ENCODE peak calls at places on chromosomes 7 and 10, in nine cellular contexts. One of them, this sample, is unnamed.

GRCh38 chr7:909358-910329 is 33.3 kb downstream of the GET4 start:
- DNase-seq in SIG-M5: peak; percentile 13
- DNase-seq in stimulated activated CD4-positive, alpha-beta T cell treated with anti-CD3 and anti-CD28 coated beads, Interleukin-1b, Interleukin-23, amount 100 ng/mL, for 4 hours: no peak
- DNase-seq in NCI-H1092 treated with DMSO at 0.1 percent for 48 hours: no peak
- DNase-seq in HTR-8/SVneo: peak; percentile 72
- DNase-seq in activated gamma-delta T cell treated with Interleukin-2 at 50 U/mL for 16 hours: no peak
- DNase-seq in SK-N-SH: peak; percentile 82
- DNase-seq in activated T-cell treated with anti-CD3 and anti-CD28 coated beads, Interleukin-2, amount 50 U/mL, for 48 hours: peak; percentile 54
- DNase-seq in astrocyte: no peak
- DNase-seq in this sample: no peak

GRCh38 chr10:22810643-22811254 is 96.4 kb upstream of the PIP4K2A start:
- DNase-seq in SIG-M5: no peak
- DNase-seq in stimulated activated CD4-positive, alpha-beta T cell treated with anti-CD3 and anti-CD28 coated beads, Interleukin-1b, Interleukin-23, amount 100 ng/mL, for 4 hours: no peak
- DNase-seq in NCI-H1092 treated with DMSO at 0.1 percent for 48 hours: no peak
- DNase-seq in HTR-8/SVneo: no peak
- DNase-seq in activated gamma-delta T cell treated with Interleukin-2 at 50 U/mL for 16 hours: no peak
- DNase-seq in SK-N-SH: no peak
- DNase-seq in activated T-cell treated with anti-CD3 and anti-CD28 coated beads, Interleukin-2, amount 50 U/mL, for 48 hours: no peak
- DNase-seq in astrocyte: no peak
- DNase-seq in this sample: no peak

GRCh38 chr10:79070611-79071534 is 2.1 kb downstream of the ZMIZ1 start:
- DNase-seq in SIG-M5: no peak
- DNase-seq in stimulated activated CD4-positive, alpha-beta T cell treated with anti-CD3 and anti-CD28 coated beads, Interleukin-1b, Interleukin-23, amount 100 ng/mL, for 4 hours: peak; percentile 29
- DNase-seq in NCI-H1092 treated with DMSO at 0.1 percent for 48 hours: peak; percentile 49
- DNase-seq in HTR-8/SVneo: peak; percentile 72
- DNase-seq in activated gamma-delta T cell treated with Interleukin-2 at 50 U/mL for 16 hours: no peak
- DNase-seq in SK-N-SH: peak; percentile 80
- DNase-seq in activated T-cell treated with anti-CD3 and anti-CD28 coated beads, Interleukin-2, amount 50 U/mL, for 48 hours: peak; percentile 58
- DNase-seq in astrocyte: peak; percentile 64
- DNase-seq in this sample: peak; percentile 65

GRCh38 chr10:33653584-33654367 is 319.3 kb upstream of the NRP1 start:
- DNase-seq in SIG-M5: no peak
- DNase-seq in stimulated activated CD4-positive, alpha-beta T cell treated with anti-CD3 and anti-CD28 coated beads, Interleukin-1b, Interleukin-23, amount 100 ng/mL, for 4 hours: no peak
- DNase-seq in NCI-H1092 treated with DMSO at 0.1 percent for 48 hours: no peak
- DNase-seq in HTR-8/SVneo: no peak
- DNase-seq in activated gamma-delta T cell treated with Interleukin-2 at 50 U/mL for 16 hours: no peak
- DNase-seq in SK-N-SH: no peak
- DNase-seq in activated T-cell treated with anti-CD3 and anti-CD28 coated beads, Interleukin-2, amount 50 U/mL, for 48 hours: no peak
- DNase-seq in astrocyte: peak; percentile 94
- DNase-seq in this sample: no peak

GRCh38 chr10:19500959-19501358 is 315.3 kb upstream of the PLXDC2 start:
- DNase-seq in SIG-M5: no peak
- DNase-seq in stimulated activated CD4-positive, alpha-beta T cell treated with anti-CD3 and anti-CD28 coated beads, Interleukin-1b, Interleukin-23, amount 100 ng/mL, for 4 hours: no peak
- DNase-seq in NCI-H1092 treated with DMSO at 0.1 percent for 48 hours: no peak
- DNase-seq in HTR-8/SVneo: no peak
- DNase-seq in activated gamma-delta T cell treated with Interleukin-2 at 50 U/mL for 16 hours: no peak
- DNase-seq in SK-N-SH: no peak
- DNase-seq in activated T-cell treated with anti-CD3 and anti-CD28 coated beads, Interleukin-2, amount 50 U/mL, for 48 hours: no peak
- DNase-seq in astrocyte: no peak
- DNase-seq in this sample: no peak

GRCh38 chr7:125847055-125847454 is 917.4 kb upstream of the POT1 start:
- DNase-seq in SIG-M5: no peak
- DNase-seq in stimulated activated CD4-positive, alpha-beta T cell treated with anti-CD3 and anti-CD28 coated beads, Interleukin-1b, Interleukin-23, amount 100 ng/mL, for 4 hours: no peak
- DNase-seq in NCI-H1092 treated with DMSO at 0.1 percent for 48 hours: no peak
- DNase-seq in HTR-8/SVneo: no peak
- DNase-seq in activated gamma-delta T cell treated with Interleukin-2 at 50 U/mL for 16 hours: no peak
- DNase-seq in SK-N-SH: no peak
- DNase-seq in activated T-cell treated with anti-CD3 and anti-CD28 coated beads, Interleukin-2, amount 50 U/mL, for 48 hours: no peak
- DNase-seq in astrocyte: no peak
- DNase-seq in this sample: no peak

GRCh38 chr10:60524541-60524940 is 134.9 kb upstream of the ANK3 start:
- DNase-seq in SIG-M5: no peak
- DNase-seq in stimulated activated CD4-positive, alpha-beta T cell treated with anti-CD3 and anti-CD28 coated beads, Interleukin-1b, Interleukin-23, amount 100 ng/mL, for 4 hours: no peak
- DNase-seq in NCI-H1092 treated with DMSO at 0.1 percent for 48 hours: no peak
- DNase-seq in HTR-8/SVneo: no peak
- DNase-seq in activated gamma-delta T cell treated with Interleukin-2 at 50 U/mL for 16 hours: no peak
- DNase-seq in SK-N-SH: no peak
- DNase-seq in activated T-cell treated with anti-CD3 and anti-CD28 coated beads, Interleukin-2, amount 50 U/mL, for 48 hours: peak; percentile 43
- DNase-seq in astrocyte: peak; percentile 95
- DNase-seq in this sample: no peak

GRCh38 chr10:110446954-110447608 is 50.6 kb upstream of the DUSP5 start:
- DNase-seq in SIG-M5: no peak
- DNase-seq in stimulated activated CD4-positive, alpha-beta T cell treated with anti-CD3 and anti-CD28 coated beads, Interleukin-1b, Interleukin-23, amount 100 ng/mL, for 4 hours: no peak
- DNase-seq in NCI-H1092 treated with DMSO at 0.1 percent for 48 hours: no peak
- DNase-seq in HTR-8/SVneo: peak; percentile 20
- DNase-seq in activated gamma-delta T cell treated with Interleukin-2 at 50 U/mL for 16 hours: no peak
- DNase-seq in SK-N-SH: no peak
- DNase-seq in activated T-cell treated with anti-CD3 and anti-CD28 coated beads, Interleukin-2, amount 50 U/mL, for 48 hours: peak; percentile 12
- DNase-seq in astrocyte: peak; percentile 94
- DNase-seq in this sample: no peak

GRCh38 chr7:4882169-4882741 is 1.3 kb downstream of the RADIL start:
- DNase-seq in SIG-M5: no peak
- DNase-seq in stimulated activated CD4-positive, alpha-beta T cell treated with anti-CD3 and anti-CD28 coated beads, Interleukin-1b, Interleukin-23, amount 100 ng/mL, for 4 hours: no peak
- DNase-seq in NCI-H1092 treated with DMSO at 0.1 percent for 48 hours: no peak
- DNase-seq in HTR-8/SVneo: no peak
- DNase-seq in activated gamma-delta T cell treated with Interleukin-2 at 50 U/mL for 16 hours: no peak
- DNase-seq in SK-N-SH: peak; percentile 88
- DNase-seq in activated T-cell treated with anti-CD3 and anti-CD28 coated beads, Interleukin-2, amount 50 U/mL, for 48 hours: no peak
- DNase-seq in astrocyte: peak; percentile 41
- DNase-seq in this sample: peak; percentile 30

GRCh38 chr7:1599571-1600395 is 30.0 kb upstream of the PSMG3 start:
- DNase-seq in SIG-M5: no peak
- DNase-seq in stimulated activated CD4-positive, alpha-beta T cell treated with anti-CD3 and anti-CD28 coated beads, Interleukin-1b, Interleukin-23, amount 100 ng/mL, for 4 hours: no peak
- DNase-seq in NCI-H1092 treated with DMSO at 0.1 percent for 48 hours: no peak
- DNase-seq in HTR-8/SVneo: no peak
- DNase-seq in activated gamma-delta T cell treated with Interleukin-2 at 50 U/mL for 16 hours: no peak
- DNase-seq in SK-N-SH: peak; percentile 62
- DNase-seq in activated T-cell treated with anti-CD3 and anti-CD28 coated beads, Interleukin-2, amount 50 U/mL, for 48 hours: no peak
- DNase-seq in astrocyte: no peak
- DNase-seq in this sample: no peak

GRCh38 chr7:106166651-106167342 is 54.7 kb upstream of the SYPL1 start:
- DNase-seq in SIG-M5: no peak
- DNase-seq in stimulated activated CD4-positive, alpha-beta T cell treated with anti-CD3 and anti-CD28 coated beads, Interleukin-1b, Interleukin-23, amount 100 ng/mL, for 4 hours: no peak
- DNase-seq in NCI-H1092 treated with DMSO at 0.1 percent for 48 hours: peak; percentile 75
- DNase-seq in HTR-8/SVneo: peak; percentile 47
- DNase-seq in activated gamma-delta T cell treated with Interleukin-2 at 50 U/mL for 16 hours: peak; percentile 20
- DNase-seq in SK-N-SH: peak; percentile 73
- DNase-seq in activated T-cell treated with anti-CD3 and anti-CD28 coated beads, Interleukin-2, amount 50 U/mL, for 48 hours: no peak
- DNase-seq in astrocyte: peak; percentile 63
- DNase-seq in this sample: no peak

GRCh38 chr7:22361795-22362194 is 4.8 kb upstream of the RAPGEF5 start:
- DNase-seq in SIG-M5: no peak
- DNase-seq in stimulated activated CD4-positive, alpha-beta T cell treated with anti-CD3 and anti-CD28 coated beads, Interleukin-1b, Interleukin-23, amount 100 ng/mL, for 4 hours: no peak
- DNase-seq in NCI-H1092 treated with DMSO at 0.1 percent for 48 hours: peak; percentile 93
- DNase-seq in HTR-8/SVneo: no peak
- DNase-seq in activated gamma-delta T cell treated with Interleukin-2 at 50 U/mL for 16 hours: no peak
- DNase-seq in SK-N-SH: no peak
- DNase-seq in activated T-cell treated with anti-CD3 and anti-CD28 coated beads, Interleukin-2, amount 50 U/mL, for 48 hours: no peak
- DNase-seq in astrocyte: no peak
- DNase-seq in this sample: no peak

GRCh38 chr7:107972075-107972482 is 30.9 kb downstream of the LAMB1 start:
- DNase-seq in SIG-M5: no peak
- DNase-seq in stimulated activated CD4-positive, alpha-beta T cell treated with anti-CD3 and anti-CD28 coated beads, Interleukin-1b, Interleukin-23, amount 100 ng/mL, for 4 hours: no peak
- DNase-seq in NCI-H1092 treated with DMSO at 0.1 percent for 48 hours: no peak
- DNase-seq in HTR-8/SVneo: no peak
- DNase-seq in activated gamma-delta T cell treated with Interleukin-2 at 50 U/mL for 16 hours: no peak
- DNase-seq in SK-N-SH: peak; percentile 50
- DNase-seq in activated T-cell treated with anti-CD3 and anti-CD28 coated beads, Interleukin-2, amount 50 U/mL, for 48 hours: no peak
- DNase-seq in astrocyte: peak; percentile 64
- DNase-seq in this sample: no peak

GRCh38 chr10:76324283-76324682 is 892.9 kb downstream of the LRMDA start:
- DNase-seq in SIG-M5: no peak
- DNase-seq in stimulated activated CD4-positive, alpha-beta T cell treated with anti-CD3 and anti-CD28 coated beads, Interleukin-1b, Interleukin-23, amount 100 ng/mL, for 4 hours: no peak
- DNase-seq in NCI-H1092 treated with DMSO at 0.1 percent for 48 hours: peak; percentile 75
- DNase-seq in HTR-8/SVneo: no peak
- DNase-seq in activated gamma-delta T cell treated with Interleukin-2 at 50 U/mL for 16 hours: no peak
- DNase-seq in SK-N-SH: no peak
- DNase-seq in activated T-cell treated with anti-CD3 and anti-CD28 coated beads, Interleukin-2, amount 50 U/mL, for 48 hours: no peak
- DNase-seq in astrocyte: no peak
- DNase-seq in this sample: no peak

GRCh38 chr7:30453859-30454258 is 24.7 kb downstream of the NOD1 start:
- DNase-seq in SIG-M5: no peak
- DNase-seq in stimulated activated CD4-positive, alpha-beta T cell treated with anti-CD3 and anti-CD28 coated beads, Interleukin-1b, Interleukin-23, amount 100 ng/mL, for 4 hours: no peak
- DNase-seq in NCI-H1092 treated with DMSO at 0.1 percent for 48 hours: no peak
- DNase-seq in HTR-8/SVneo: no peak
- DNase-seq in activated gamma-delta T cell treated with Interleukin-2 at 50 U/mL for 16 hours: no peak
- DNase-seq in SK-N-SH: no peak
- DNase-seq in activated T-cell treated with anti-CD3 and anti-CD28 coated beads, Interleukin-2, amount 50 U/mL, for 48 hours: no peak
- DNase-seq in astrocyte: no peak
- DNase-seq in this sample: no peak

GRCh38 chr7:115635876-115636275 is 394.7 kb downstream of the TFEC start:
- DNase-seq in SIG-M5: no peak
- DNase-seq in stimulated activated CD4-positive, alpha-beta T cell treated with anti-CD3 and anti-CD28 coated beads, Interleukin-1b, Interleukin-23, amount 100 ng/mL, for 4 hours: no peak
- DNase-seq in NCI-H1092 treated with DMSO at 0.1 percent for 48 hours: no peak
- DNase-seq in HTR-8/SVneo: no peak
- DNase-seq in activated gamma-delta T cell treated with Interleukin-2 at 50 U/mL for 16 hours: no peak
- DNase-seq in SK-N-SH: no peak
- DNase-seq in activated T-cell treated with anti-CD3 and anti-CD28 coated beads, Interleukin-2, amount 50 U/mL, for 48 hours: no peak
- DNase-seq in astrocyte: no peak
- DNase-seq in this sample: no peak

GRCh38 chr10:89115876-89116627 is 91.1 kb downstream of the CH25H start:
- DNase-seq in SIG-M5: no peak
- DNase-seq in stimulated activated CD4-positive, alpha-beta T cell treated with anti-CD3 and anti-CD28 coated beads, Interleukin-1b, Interleukin-23, amount 100 ng/mL, for 4 hours: no peak
- DNase-seq in NCI-H1092 treated with DMSO at 0.1 percent for 48 hours: no peak
- DNase-seq in HTR-8/SVneo: peak; percentile 15
- DNase-seq in activated gamma-delta T cell treated with Interleukin-2 at 50 U/mL for 16 hours: no peak
- DNase-seq in SK-N-SH: no peak
- DNase-seq in activated T-cell treated with anti-CD3 and anti-CD28 coated beads, Interleukin-2, amount 50 U/mL, for 48 hours: no peak
- DNase-seq in astrocyte: peak; percentile 69
- DNase-seq in this sample: no peak

GRCh38 chr10:71309919-71310318 is 9.1 kb upstream of the SLC29A3 start:
- DNase-seq in SIG-M5: no peak
- DNase-seq in stimulated activated CD4-positive, alpha-beta T cell treated with anti-CD3 and anti-CD28 coated beads, Interleukin-1b, Interleukin-23, amount 100 ng/mL, for 4 hours: no peak
- DNase-seq in NCI-H1092 treated with DMSO at 0.1 percent for 48 hours: no peak
- DNase-seq in HTR-8/SVneo: no peak
- DNase-seq in activated gamma-delta T cell treated with Interleukin-2 at 50 U/mL for 16 hours: no peak
- DNase-seq in SK-N-SH: no peak
- DNase-seq in activated T-cell treated with anti-CD3 and anti-CD28 coated beads, Interleukin-2, amount 50 U/mL, for 48 hours: no peak
- DNase-seq in astrocyte: no peak
- DNase-seq in this sample: no peak

GRCh38 chr10:50417486-50417905 is 166.2 kb upstream of the ASAH2 start:
- DNase-seq in SIG-M5: no peak
- DNase-seq in stimulated activated CD4-positive, alpha-beta T cell treated with anti-CD3 and anti-CD28 coated beads, Interleukin-1b, Interleukin-23, amount 100 ng/mL, for 4 hours: no peak
- DNase-seq in NCI-H1092 treated with DMSO at 0.1 percent for 48 hours: no peak
- DNase-seq in HTR-8/SVneo: no peak
- DNase-seq in activated gamma-delta T cell treated with Interleukin-2 at 50 U/mL for 16 hours: no peak
- DNase-seq in SK-N-SH: peak; percentile 11
- DNase-seq in activated T-cell treated with anti-CD3 and anti-CD28 coated beads, Interleukin-2, amount 50 U/mL, for 48 hours: no peak
- DNase-seq in astrocyte: no peak
- DNase-seq in this sample: no peak

GRCh38 chr10:117221156-117221711 is 19.7 kb upstream of the SLC18A2 start:
- DNase-seq in SIG-M5: no peak
- DNase-seq in stimulated activated CD4-positive, alpha-beta T cell treated with anti-CD3 and anti-CD28 coated beads, Interleukin-1b, Interleukin-23, amount 100 ng/mL, for 4 hours: no peak
- DNase-seq in NCI-H1092 treated with DMSO at 0.1 percent for 48 hours: no peak
- DNase-seq in HTR-8/SVneo: peak; percentile 10
- DNase-seq in activated gamma-delta T cell treated with Interleukin-2 at 50 U/mL for 16 hours: no peak
- DNase-seq in SK-N-SH: peak; percentile 75
- DNase-seq in activated T-cell treated with anti-CD3 and anti-CD28 coated beads, Interleukin-2, amount 50 U/mL, for 48 hours: no peak
- DNase-seq in astrocyte: peak; percentile 24
- DNase-seq in this sample: no peak

GRCh38 chr7:38744746-38745145 is 113.6 kb upstream of the AMPH start:
- DNase-seq in SIG-M5: no peak
- DNase-seq in stimulated activated CD4-positive, alpha-beta T cell treated with anti-CD3 and anti-CD28 coated beads, Interleukin-1b, Interleukin-23, amount 100 ng/mL, for 4 hours: no peak
- DNase-seq in NCI-H1092 treated with DMSO at 0.1 percent for 48 hours: no peak
- DNase-seq in HTR-8/SVneo: no peak
- DNase-seq in activated gamma-delta T cell treated with Interleukin-2 at 50 U/mL for 16 hours: no peak
- DNase-seq in SK-N-SH: no peak
- DNase-seq in activated T-cell treated with anti-CD3 and anti-CD28 coated beads, Interleukin-2, amount 50 U/mL, for 48 hours: no peak
- DNase-seq in astrocyte: peak; percentile 67
- DNase-seq in this sample: no peak

GRCh38 chr10:15254808-15255655 is 86.5 kb upstream of the NMT2 start:
- DNase-seq in SIG-M5: no peak
- DNase-seq in stimulated activated CD4-positive, alpha-beta T cell treated with anti-CD3 and anti-CD28 coated beads, Interleukin-1b, Interleukin-23, amount 100 ng/mL, for 4 hours: no peak
- DNase-seq in NCI-H1092 treated with DMSO at 0.1 percent for 48 hours: no peak
- DNase-seq in HTR-8/SVneo: no peak
- DNase-seq in activated gamma-delta T cell treated with Interleukin-2 at 50 U/mL for 16 hours: no peak
- DNase-seq in SK-N-SH: no peak
- DNase-seq in activated T-cell treated with anti-CD3 and anti-CD28 coated beads, Interleukin-2, amount 50 U/mL, for 48 hours: peak; percentile 44
- DNase-seq in astrocyte: no peak
- DNase-seq in this sample: peak; percentile 66

GRCh38 chr10:103507235-103508191 is 14.0 kb downstream of the NEURL1 start:
- DNase-seq in SIG-M5: no peak
- DNase-seq in stimulated activated CD4-positive, alpha-beta T cell treated with anti-CD3 and anti-CD28 coated beads, Interleukin-1b, Interleukin-23, amount 100 ng/mL, for 4 hours: no peak
- DNase-seq in NCI-H1092 treated with DMSO at 0.1 percent for 48 hours: no peak
- DNase-seq in HTR-8/SVneo: no peak
- DNase-seq in activated gamma-delta T cell treated with Interleukin-2 at 50 U/mL for 16 hours: no peak
- DNase-seq in SK-N-SH: peak; percentile 66
- DNase-seq in activated T-cell treated with anti-CD3 and anti-CD28 coated beads, Interleukin-2, amount 50 U/mL, for 48 hours: no peak
- DNase-seq in astrocyte: no peak
- DNase-seq in this sample: no peak

GRCh38 chr7:138665669-138666140 is 35.5 kb downstream of the SVOPL start:
- DNase-seq in SIG-M5: no peak
- DNase-seq in stimulated activated CD4-positive, alpha-beta T cell treated with anti-CD3 and anti-CD28 coated beads, Interleukin-1b, Interleukin-23, amount 100 ng/mL, for 4 hours: no peak
- DNase-seq in NCI-H1092 treated with DMSO at 0.1 percent for 48 hours: no peak
- DNase-seq in HTR-8/SVneo: no peak
- DNase-seq in activated gamma-delta T cell treated with Interleukin-2 at 50 U/mL for 16 hours: no peak
- DNase-seq in SK-N-SH: no peak
- DNase-seq in activated T-cell treated with anti-CD3 and anti-CD28 coated beads, Interleukin-2, amount 50 U/mL, for 48 hours: no peak
- DNase-seq in astrocyte: no peak
- DNase-seq in this sample: peak; percentile 10

GRCh38 chr7:1692500-1693418 is 22.7 kb downstream of the ELFN1 start:
- DNase-seq in SIG-M5: no peak
- DNase-seq in stimulated activated CD4-positive, alpha-beta T cell treated with anti-CD3 and anti-CD28 coated beads, Interleukin-1b, Interleukin-23, amount 100 ng/mL, for 4 hours: no peak
- DNase-seq in NCI-H1092 treated with DMSO at 0.1 percent for 48 hours: no peak
- DNase-seq in HTR-8/SVneo: no peak
- DNase-seq in activated gamma-delta T cell treated with Interleukin-2 at 50 U/mL for 16 hours: no peak
- DNase-seq in SK-N-SH: peak; percentile 14
- DNase-seq in activated T-cell treated with anti-CD3 and anti-CD28 coated beads, Interleukin-2, amount 50 U/mL, for 48 hours: no peak
- DNase-seq in astrocyte: no peak
- DNase-seq in this sample: peak; percentile 12

GRCh38 chr7:8283968-8284367 is 22.0 kb upstream of the ICA1 start:
- DNase-seq in SIG-M5: no peak
- DNase-seq in stimulated activated CD4-positive, alpha-beta T cell treated with anti-CD3 and anti-CD28 coated beads, Interleukin-1b, Interleukin-23, amount 100 ng/mL, for 4 hours: no peak
- DNase-seq in NCI-H1092 treated with DMSO at 0.1 percent for 48 hours: no peak
- DNase-seq in HTR-8/SVneo: no peak
- DNase-seq in activated gamma-delta T cell treated with Interleukin-2 at 50 U/mL for 16 hours: no peak
- DNase-seq in SK-N-SH: no peak
- DNase-seq in activated T-cell treated with anti-CD3 and anti-CD28 coated beads, Interleukin-2, amount 50 U/mL, for 48 hours: no peak
- DNase-seq in astrocyte: no peak
- DNase-seq in this sample: no peak

GRCh38 chr7:99679400-99680191 is at the start of gene CYP3A5:
- DNase-seq in SIG-M5: no peak
- DNase-seq in stimulated activated CD4-positive, alpha-beta T cell treated with anti-CD3 and anti-CD28 coated beads, Interleukin-1b, Interleukin-23, amount 100 ng/mL, for 4 hours: no peak
- DNase-seq in NCI-H1092 treated with DMSO at 0.1 percent for 48 hours: no peak
- DNase-seq in HTR-8/SVneo: no peak
- DNase-seq in activated gamma-delta T cell treated with Interleukin-2 at 50 U/mL for 16 hours: no peak
- DNase-seq in SK-N-SH: no peak
- DNase-seq in activated T-cell treated with anti-CD3 and anti-CD28 coated beads, Interleukin-2, amount 50 U/mL, for 48 hours: no peak
- DNase-seq in astrocyte: no peak
- DNase-seq in this sample: no peak

GRCh38 chr7:137304624-137305235 is 38.8 kb downstream of the PTN start:
- DNase-seq in SIG-M5: no peak
- DNase-seq in stimulated activated CD4-positive, alpha-beta T cell treated with anti-CD3 and anti-CD28 coated beads, Interleukin-1b, Interleukin-23, amount 100 ng/mL, for 4 hours: no peak
- DNase-seq in NCI-H1092 treated with DMSO at 0.1 percent for 48 hours: no peak
- DNase-seq in HTR-8/SVneo: no peak
- DNase-seq in activated gamma-delta T cell treated with Interleukin-2 at 50 U/mL for 16 hours: no peak
- DNase-seq in SK-N-SH: no peak
- DNase-seq in activated T-cell treated with anti-CD3 and anti-CD28 coated beads, Interleukin-2, amount 50 U/mL, for 48 hours: no peak
- DNase-seq in astrocyte: peak; percentile 91
- DNase-seq in this sample: no peak

GRCh38 chr7:33432825-33433224 is 303.5 kb downstream of the BBS9 start:
- DNase-seq in SIG-M5: no peak
- DNase-seq in stimulated activated CD4-positive, alpha-beta T cell treated with anti-CD3 and anti-CD28 coated beads, Interleukin-1b, Interleukin-23, amount 100 ng/mL, for 4 hours: no peak
- DNase-seq in NCI-H1092 treated with DMSO at 0.1 percent for 48 hours: no peak
- DNase-seq in HTR-8/SVneo: no peak
- DNase-seq in activated gamma-delta T cell treated with Interleukin-2 at 50 U/mL for 16 hours: no peak
- DNase-seq in SK-N-SH: no peak
- DNase-seq in activated T-cell treated with anti-CD3 and anti-CD28 coated beads, Interleukin-2, amount 50 U/mL, for 48 hours: no peak
- DNase-seq in astrocyte: peak; percentile 43
- DNase-seq in this sample: no peak

GRCh38 chr10:30556189-30556588 is 73.4 kb downstream of the LYZL2 start:
- DNase-seq in SIG-M5: no peak
- DNase-seq in stimulated activated CD4-positive, alpha-beta T cell treated with anti-CD3 and anti-CD28 coated beads, Interleukin-1b, Interleukin-23, amount 100 ng/mL, for 4 hours: no peak
- DNase-seq in NCI-H1092 treated with DMSO at 0.1 percent for 48 hours: no peak
- DNase-seq in HTR-8/SVneo: no peak
- DNase-seq in activated gamma-delta T cell treated with Interleukin-2 at 50 U/mL for 16 hours: no peak
- DNase-seq in SK-N-SH: no peak
- DNase-seq in activated T-cell treated with anti-CD3 and anti-CD28 coated beads, Interleukin-2, amount 50 U/mL, for 48 hours: no peak
- DNase-seq in astrocyte: no peak
- DNase-seq in this sample: no peak

GRCh38 chr10:78600121-78600665 is 468.6 kb upstream of the ZMIZ1 start:
- DNase-seq in SIG-M5: no peak
- DNase-seq in stimulated activated CD4-positive, alpha-beta T cell treated with anti-CD3 and anti-CD28 coated beads, Interleukin-1b, Interleukin-23, amount 100 ng/mL, for 4 hours: no peak
- DNase-seq in NCI-H1092 treated with DMSO at 0.1 percent for 48 hours: no peak
- DNase-seq in HTR-8/SVneo: no peak
- DNase-seq in activated gamma-delta T cell treated with Interleukin-2 at 50 U/mL for 16 hours: no peak
- DNase-seq in SK-N-SH: no peak
- DNase-seq in activated T-cell treated with anti-CD3 and anti-CD28 coated beads, Interleukin-2, amount 50 U/mL, for 48 hours: no peak
- DNase-seq in astrocyte: no peak
- DNase-seq in this sample: no peak